ENCODE peak calls at places on chromosomes 4 and X, in five cellular contexts. A is cardiac muscle cell, E is MM.1S, Z is K562, L is heart left ventricle. F is an unnamed sample.
A peak's percentile ranks its signal among the peaks of the same experiment; 100 is the strongest.

GRCh38 chrX:131802836-131803626 is 220.1 kb upstream of the STK26 start:
- DNase-seq in A (no peak), E (peak; percentile 91), Z (peak; percentile 25), L (no peak), F (peak; percentile 44)

GRCh38 chr4:156638925-156639605 is 332.5 kb downstream of the PDGFC start:
- DNase-seq in A (peak; percentile 81), E (no peak), Z (no peak), L (no peak), F (peak; percentile 11)

GRCh38 chr4:36280555-36280954 is 861 bp upstream of the DTHD1 start:
- DNase-seq in A (no peak), E (no peak), Z (no peak), L (no peak), F (no peak)

GRCh38 chr4:85127653-85128052 is 161.2 kb upstream of the WDFY3 start:
- DNase-seq in A (peak; percentile 55), E (peak; percentile 33), Z (peak; percentile 53), L (no peak), F (no peak)

GRCh38 chr4:159484049-159484448 is 381.2 kb downstream of the RAPGEF2 start:
- DNase-seq in A (no peak), E (no peak), Z (no peak), L (no peak), F (no peak)

GRCh38 chrX:9501362-9501761 is 36.5 kb downstream of the TBL1X start:
- DNase-seq in A (no peak), E (no peak), Z (no peak), L (no peak), F (no peak)

GRCh38 chr4:16194199-16194598 is 32.1 kb downstream of the TAPT1 start:
- DNase-seq in A (peak; percentile 73), E (no peak), Z (no peak), L (no peak), F (no peak)

GRCh38 chr4:122548886-122549630 is 71.8 kb downstream of the IL21 start:
- DNase-seq in A (no peak), E (no peak), Z (no peak), L (no peak), F (no peak)

GRCh38 chr4:26047795-26048194 is 133.8 kb downstream of the SMIM20 start:
- DNase-seq in A (no peak), E (no peak), Z (no peak), L (no peak), F (no peak)

GRCh38 chr4:8441499-8442091 is 1.0 kb downstream of the TRMT44 start:
- DNase-seq in A (no peak), E (no peak), Z (peak; percentile 45), L (no peak), F (no peak)

GRCh38 chr4:53640576-53641459 is 49.5 kb upstream of the LNX1 start:
- DNase-seq in A (peak; percentile 39), E (peak; percentile 19), Z (no peak), L (no peak), F (no peak)

GRCh38 chrX:21946925-21947641 is 6.6 kb downstream of the SMS start:
- DNase-seq in A (peak; percentile 51), E (no peak), Z (peak; percentile 40), L (no peak), F (peak; percentile 73)

GRCh38 chr4:61212788-61213187 is 12.7 kb downstream of the ADGRL3 start:
- DNase-seq in A (no peak), E (no peak), Z (no peak), L (no peak), F (no peak)

GRCh38 chr4:77576351-77576750 is 29.3 kb upstream of the CXCL13 start:
- DNase-seq in A (no peak), E (no peak), Z (no peak), L (no peak), F (no peak)

GRCh38 chrX:132388371-132388770 is 100.5 kb downstream of the MBNL3 start:
- DNase-seq in A (no peak), E (no peak), Z (no peak), L (no peak), F (no peak)

GRCh38 chr4:153169811-153170210 is 34.4 kb upstream of the TRIM2 start:
- DNase-seq in A (no peak), E (no peak), Z (no peak), L (no peak), F (no peak)

GRCh38 chr4:41550308-41550707 is 12.4 kb downstream of the LIMCH1 start:
- DNase-seq in A (peak; percentile 33), E (no peak), Z (no peak), L (no peak), F (no peak)

GRCh38 chr4:54004463-54004862 is 59.9 kb downstream of the CHIC2 start:
- DNase-seq in A (no peak), E (no peak), Z (no peak), L (no peak), F (no peak)

GRCh38 chrX:19842542-19842941 is 44.9 kb downstream of the SH3KBP1 start:
- DNase-seq in A (no peak), E (no peak), Z (no peak), L (no peak), F (no peak)

GRCh38 chr4:159105761-159106243 is 2.9 kb downstream of the RAPGEF2 start:
- DNase-seq in A (peak; percentile 55), E (no peak), Z (peak; percentile 59), L (no peak), F (no peak)

GRCh38 chr4:41881931-41882621 is 53.2 kb upstream of the TMEM33 start:
- DNase-seq in A (no peak), E (peak; percentile 12), Z (no peak), L (no peak), F (no peak)

GRCh38 chrX:11787564-11787963 is 29.5 kb downstream of the MSL3 start:
- DNase-seq in A (peak; percentile 74), E (no peak), Z (peak; percentile 67), L (peak; percentile 67), F (no peak)

GRCh38 chrX:110418857-110419249 is 60.2 kb downstream of the RTL9 start:
- DNase-seq in A (peak; percentile 67), E (no peak), Z (no peak), L (no peak), F (peak; percentile 21)

GRCh38 chrX:101539116-101539515 is 11.2 kb upstream of the ARMCX1 start:
- DNase-seq in A (no peak), E (no peak), Z (no peak), L (no peak), F (no peak)

GRCh38 chr4:72323227-72323626 is 245.8 kb downstream of the ADAMTS3 start:
- DNase-seq in A (peak; percentile 20), E (no peak), Z (no peak), L (no peak), F (no peak)

GRCh38 chrX:13646154-13646549 is 6.8 kb upstream of the TCEANC start:
- DNase-seq in A (peak; percentile 75), E (peak; percentile 16), Z (peak; percentile 83), L (peak; percentile 66), F (peak; percentile 25)

GRCh38 chrX:3638280-3638873 is 75.1 kb downstream of the PRKX start:
- DNase-seq in A (peak; percentile 53), E (peak; percentile 23), Z (peak; percentile 62), L (no peak), F (no peak)

GRCh38 chrX:119755981-119756533 is 2.3 kb upstream of the SOWAHD start:
- DNase-seq in A (no peak), E (peak; percentile 91), Z (no peak), L (no peak), F (peak; percentile 31)

GRCh38 chr4:82371398-82371972 is 2.3 kb downstream of the HNRNPD start:
- DNase-seq in A (no peak), E (no peak), Z (peak; percentile 25), L (no peak), F (no peak)

GRCh38 chr4:179625391-179625790 is 2183.2 kb upstream of the AGA start:
- DNase-seq in A (no peak), E (no peak), Z (no peak), L (no peak), F (no peak)

GRCh38 chrX:15242899-15243555 is 26.9 kb downstream of the ASB9 start:
- DNase-seq in A (peak; percentile 68), E (peak; percentile 38), Z (peak; percentile 62), L (no peak), F (no peak)

GRCh38 chrX:98207947-98208346 is 1324.2 kb downstream of the RPA4 start:
- DNase-seq in A (no peak), E (no peak), Z (no peak), L (no peak), F (no peak)

GRCh38 chr4:3413217-3413671 is 28.5 kb upstream of the HGFAC start:
- DNase-seq in A (no peak), E (no peak), Z (no peak), L (peak; percentile 42), F (no peak)

GRCh38 chr4:139416073-139416673 is 37.7 kb upstream of the RAB33B start:
- DNase-seq in A (peak; percentile 77), E (peak; percentile 40), Z (peak; percentile 72), L (no peak), F (no peak)

GRCh38 chrX:31166416-31166815 is 94.6 kb upstream of the FTHL17 start:
- DNase-seq in A (peak; percentile 66), E (no peak), Z (no peak), L (no peak), F (no peak)

GRCh38 chr4:5192271-5192670 is 141.0 kb downstream of the STK32B start:
- DNase-seq in A (no peak), E (no peak), Z (no peak), L (no peak), F (no peak)
- H3K4me1 ChIP-seq in A (no peaks in the 10 kb centered on the region), E (no peaks in the 10 kb centered on the region), Z (no peaks in the 10 kb centered on the region), L (no peaks in the 10 kb centered on the region), F (no peaks in the 10 kb centered on the region)

GRCh38 chr4:6200922-6201362 is 593 bp upstream of the JAKMIP1 start:
- DNase-seq in A (no peak), E (no peak), Z (no peak), L (no peak), F (no peak)
- H3K27me3 ChIP-seq in A (peaks cover 29% of the 10 kb centered on the region), E (peaks cover 12% of the 10 kb centered on the region), Z (no peaks in the 10 kb centered on the region), L (peaks cover 29% of the 10 kb centered on the region), F (peaks cover 5% of the 10 kb centered on the region)

DNA sequence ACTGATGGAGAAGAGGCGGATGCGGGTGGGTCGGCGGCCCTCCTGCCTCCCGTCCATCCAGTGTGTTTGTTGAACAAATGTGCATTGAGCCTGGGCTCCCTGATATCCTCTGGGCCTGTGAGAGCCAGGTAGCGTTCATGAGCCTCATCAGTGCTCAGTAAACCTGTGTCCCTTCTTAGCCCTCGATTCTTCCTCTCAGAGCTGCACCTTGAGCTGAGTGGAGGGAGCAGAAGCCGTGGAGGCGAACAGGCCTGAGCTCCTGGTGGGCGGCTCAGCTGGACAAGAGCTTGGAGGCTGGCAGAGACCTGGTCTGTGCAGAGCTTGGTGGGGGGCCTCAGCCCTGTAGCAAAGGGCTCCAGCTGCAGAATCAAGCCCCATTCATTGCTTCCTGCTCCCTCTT is 112.1 kb downstream of the SORCS2 start:
- DNase-seq in A (no peak), E (no peak), Z (no peak), L (peak; percentile 19), F (no peak)
- H3K4me1 ChIP-seq in A (no peaks in the 10 kb centered on the region), E (no peaks in the 10 kb centered on the region), Z (no peaks in the 10 kb centered on the region), L (peaks cover 3% of the 10 kb centered on the region), F (no peaks in the 10 kb centered on the region)

GRCh38 chr4:1563241-1563640 is 120.9 kb downstream of the FAM53A start:
- DNase-seq in A (no peak), E (no peak), Z (no peak), L (no peak), F (no peak)
- H3K27me3 ChIP-seq in A (no peaks in the 10 kb centered on the region), E (no peaks in the 10 kb centered on the region), Z (peaks cover 44% of the 10 kb centered on the region), L (peaks cover 27% of the 10 kb centered on the region), F (no peaks in the 10 kb centered on the region)

GRCh38 chrX:154351183-154352011 is 23.0 kb downstream of the FLNA start:
- DNase-seq in A (peak; percentile 0), E (no peak), Z (no peak), L (no peak), F (no peak)
- H3K4me1 ChIP-seq in A (no peaks in the 10 kb centered on the region), E (no peaks in the 10 kb centered on the region), Z (peaks cover 3% of the 10 kb centered on the region), L (no peaks in the 10 kb centered on the region), F (peaks cover 44% of the 10 kb centered on the region)

GRCh38 chrX:107507093-107507743 is 57.8 kb downstream of the FRMPD3 start:
- DNase-seq in A (no peak), E (no peak), Z (no peak), L (no peak), F (no peak)
- H3K27me3 ChIP-seq in A (peaks cover 41% of the 10 kb centered on the region), E (no peaks in the 10 kb centered on the region), Z (peaks cover 3% of the 10 kb centered on the region), L (no peaks in the 10 kb centered on the region), F (no peaks in the 10 kb centered on the region)